ENCODE peak calls at places on chromosomes 12 and 14, in five cellular contexts. B is endodermal cell, Q is MCF 10A, U is cardiac muscle cell, M is AG09319. Y is an unnamed sample.

GRCh38 chr12:78951746-78952532 is 87.4 kb downstream of the SYT1 start:
- DNase-seq in B (no peak), Q (peak; percentile 1), U (no peak), M (no peak), Y (no peak)

GRCh38 chr12:127822743-127823433 is 444.1 kb upstream of the TMEM132C start:
- DNase-seq in B (no peak), Q (no peak), U (no peak), M (no peak), Y (no peak)

GRCh38 chr12:82608706-82609105 is 78.0 kb upstream of the TMTC2 start:
- DNase-seq in B (no peak), Q (peak; percentile 14), U (peak; percentile 40), M (no peak), Y (no peak)

GRCh38 chr12:125229878-125230530 is 164.8 kb downstream of the AACS start:
- DNase-seq in B (no peak), Q (no peak), U (no peak), M (no peak), Y (no peak)

GRCh38 chr14:31962920-31963319 is 114.2 kb upstream of the ARHGAP5 start:
- DNase-seq in B (no peak), Q (no peak), U (no peak), M (no peak), Y (no peak)

GRCh38 chr12:11500222-11500860 is 105.0 kb upstream of the PRB2 start:
- DNase-seq in B (peak; percentile 99), Q (peak; percentile 48), U (peak; percentile 85), M (no peak), Y (peak; percentile 69)

GRCh38 chr12:120078868-120079267 is 37.7 kb downstream of the RAB35 start:
- DNase-seq in B (peak; percentile 43), Q (no peak), U (no peak), M (no peak), Y (no peak)

GRCh38 chr12:123471374-123472068 is 13.6 kb downstream of the SNRNP35 start:
- DNase-seq in B (no peak), Q (peak; percentile 65), U (peak; percentile 79), M (peak; percentile 49), Y (no peak)

GRCh38 chr14:31388687-31389413 is 31.5 kb downstream of the HEATR5A start:
- DNase-seq in B (no peak), Q (no peak), U (peak; percentile 90), M (no peak), Y (peak; percentile 25)

GRCh38 chr12:54009171-54010052 is 627 bp downstream of the HOXC8 start:
- DNase-seq in B (peak; percentile 77), Q (peak; percentile 47), U (no peak), M (no peak), Y (no peak)

GRCh38 chr14:80364274-80364673 is 153.0 kb upstream of the DIO2 start:
- DNase-seq in B (no peak), Q (peak; percentile 34), U (peak; percentile 55), M (no peak), Y (no peak)

GRCh38 chr12:52846356-52846970 is 2.3 kb downstream of the KRT78 start:
- DNase-seq in B (no peak), Q (no peak), U (no peak), M (no peak), Y (no peak)

GRCh38 chr12:89451876-89452275 is 72.7 kb downstream of the GALNT4 start:
- DNase-seq in B (peak; percentile 94), Q (peak; percentile 21), U (peak; percentile 90), M (no peak), Y (no peak)

GRCh38 chr12:69540606-69541386 is 44.5 kb upstream of the CCT2 start:
- DNase-seq in B (no peak), Q (no peak), U (peak; percentile 44), M (peak; percentile 31), Y (no peak)

DNA sequence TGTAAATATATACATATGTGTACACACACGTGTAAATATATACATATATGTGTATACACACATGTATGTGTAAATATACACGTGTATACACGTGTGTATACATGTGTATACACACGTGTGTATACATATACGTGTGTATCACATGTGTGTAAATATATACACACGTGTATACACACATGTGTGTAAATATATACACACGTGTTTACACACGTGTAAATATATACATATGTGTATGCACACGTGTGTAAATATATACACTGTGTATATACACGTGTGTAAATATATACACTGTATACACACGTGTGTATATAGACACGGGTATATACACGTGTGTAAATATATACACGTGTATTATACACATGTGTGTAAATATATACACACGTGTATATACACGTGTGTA is 71.7 kb downstream of the RPAP3 start:
- DNase-seq in B (no peak), Q (no peak), U (no peak), M (no peak), Y (no peak)
- TF ChIP-seq CTCF in B (no peak), Q (no peak), U (no peak), M (no peak), Y (no peak)

GRCh38 chr12:6644257-6644596 is 3.0 kb downstream of the ACRBP start:
- DNase-seq in B (peak; percentile 42), Q (no peak), U (no peak), M (no peak), Y (peak; percentile 60)

GRCh38 chr12:6646276-6647082 is 753 bp downstream of the ACRBP start:
- DNase-seq in B (peak; percentile 35), Q (no peak), U (no peak), M (no peak), Y (no peak)

GRCh38 chr12:6647083-6647604 is at the start of gene ACRBP:
- DNase-seq in B (peak; percentile 94), Q (no peak), U (peak; percentile 74), M (peak; percentile 16), Y (peak; percentile 81)

GRCh38 chr12:6643569-6644256 is 3.5 kb downstream of the ACRBP start:
- DNase-seq in B (no peak), Q (no peak), U (no peak), M (no peak), Y (no peak)

GRCh38 chr12:6644903-6645302 is 2.3 kb downstream of the ACRBP start:
- DNase-seq in B (peak; percentile 85), Q (no peak), U (peak; percentile 25), M (no peak), Y (no peak)
- TF ChIP-seq CTCF in B (peak; percentile 69), Q (no peak), U (peak; percentile 29), M (peak; percentile 14), Y (peak; percentile 30)

GRCh38 chr14:75283162-75283883 is 4.7 kb downstream of the FOS start:
- DNase-seq in B (no peak), Q (no peak), U (peak; percentile 77), M (no peak), Y (no peak)
- TF ChIP-seq CTCF in B (peak; percentile 38), Q (peak; percentile 22), U (peak; percentile 20), M (peak; percentile 40), Y (no peak)

GRCh38 chr12:2049604-2050540 is 2.9 kb upstream of the CACNA1C start:
- DNase-seq in B (no peak), Q (peak; percentile 6), U (peak; percentile 74), M (no peak), Y (no peak)

GRCh38 chr12:2052861-2053674 is at the start of gene CACNA1C:
- DNase-seq in B (peak; percentile 91), Q (peak; percentile 9), U (peak; percentile 75), M (peak; percentile 34), Y (peak; percentile 61)

GRCh38 chr12:2054091-2055018 is 1.6 kb downstream of the CACNA1C start:
- DNase-seq in B (peak; percentile 75), Q (no peak), U (peak; percentile 23), M (no peak), Y (no peak)

GRCh38 chr12:2053675-2054070 is 886 bp downstream of the CACNA1C start:
- DNase-seq in B (peak; percentile 70), Q (no peak), U (peak; percentile 45), M (no peak), Y (no peak)

DNA sequence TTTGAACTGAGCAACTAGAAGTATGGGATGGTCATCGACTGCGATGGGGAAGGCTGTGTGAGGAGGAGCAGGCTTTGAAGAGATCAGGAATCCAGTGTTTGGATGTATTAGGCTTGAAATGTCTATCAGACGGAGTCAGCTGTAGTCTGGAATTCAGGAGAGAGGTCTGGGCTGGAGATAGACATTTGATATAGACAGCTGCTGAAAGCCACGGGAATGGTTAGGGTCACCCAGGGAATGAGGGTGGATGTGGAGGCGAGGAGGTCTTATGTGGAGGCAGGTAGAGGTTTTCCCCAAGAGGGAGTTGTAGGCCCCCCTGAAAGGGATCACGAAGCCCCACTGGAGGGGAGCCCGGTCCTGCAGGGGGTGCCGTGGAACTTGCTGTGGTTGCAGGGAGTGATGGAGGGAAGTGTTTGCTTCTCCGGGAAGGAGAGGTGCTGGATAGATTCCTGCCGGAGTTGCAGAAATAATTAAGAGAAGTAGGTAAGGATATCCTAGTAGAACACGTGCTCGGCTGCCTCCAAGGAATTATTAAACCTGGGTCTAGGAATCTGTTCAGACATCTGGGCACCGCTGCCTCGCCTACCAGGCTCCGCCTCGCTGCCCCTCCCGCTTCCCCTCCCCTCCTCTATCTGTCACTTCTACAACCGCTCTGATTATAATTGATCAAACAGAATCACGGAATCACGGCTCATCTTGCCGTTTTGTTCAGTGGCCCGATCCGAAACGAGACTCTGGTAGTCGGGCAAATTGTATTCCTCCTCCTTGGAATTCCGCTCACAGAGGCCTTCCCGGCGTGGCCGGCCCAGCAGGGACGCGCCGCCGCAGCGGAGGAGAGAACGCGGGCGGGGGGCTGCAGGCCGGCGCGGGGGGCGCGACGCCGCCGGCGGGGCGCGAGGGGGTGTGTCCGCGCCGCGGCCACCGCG is 824 bp upstream of the CACNA1C start:
- DNase-seq in B (peak; percentile 79), Q (no peak), U (peak; percentile 13), M (no peak), Y (no peak)
- TF ChIP-seq CTCF in B (no peak), Q (no peak), U (peak; percentile 13), M (peak; percentile 35), Y (no peak)

GRCh38 chr12:75786071-75786470 is 245.5 kb downstream of the PHLDA1 start:
- DNase-seq in B (no peak), Q (no peak), U (no peak), M (no peak), Y (no peak)
- TF ChIP-seq CTCF in B (no peak), Q (no peak), U (no peak), M (no peak), Y (no peak)

DNA sequence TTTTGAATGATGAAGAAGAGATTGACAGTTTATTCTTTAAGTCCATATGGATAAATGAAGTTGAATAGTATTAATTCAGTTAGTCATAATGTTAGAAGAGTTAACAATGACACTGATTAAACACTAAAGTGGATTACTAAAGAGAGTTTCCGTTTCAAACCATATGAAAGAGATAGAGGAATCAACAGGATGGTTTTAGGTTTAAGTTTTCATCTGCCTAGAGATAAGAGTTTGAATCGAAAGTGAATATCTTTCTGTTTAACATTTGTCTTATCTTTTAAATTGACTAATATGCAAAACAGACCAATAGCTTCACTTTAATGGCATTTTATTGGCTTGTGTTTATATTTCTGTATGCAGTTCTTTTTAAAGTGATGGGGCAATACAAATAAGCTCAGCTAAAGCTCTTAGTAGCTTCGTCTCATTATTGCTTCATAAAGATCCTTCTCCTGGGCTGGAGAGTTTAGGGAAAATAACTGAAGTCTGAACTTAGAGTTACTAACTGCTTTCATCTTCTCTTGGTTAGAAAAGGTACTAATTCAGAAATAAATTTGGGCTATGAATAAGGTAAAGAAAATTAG is 66.0 kb downstream of the MIPOL1 start:
- DNase-seq in B (no peak), Q (no peak), U (peak; percentile 30), M (no peak), Y (no peak)
- TF ChIP-seq CTCF in B (no peak), Q (no peak), U (no peak), M (no peak), Y (no peak)

DNA sequence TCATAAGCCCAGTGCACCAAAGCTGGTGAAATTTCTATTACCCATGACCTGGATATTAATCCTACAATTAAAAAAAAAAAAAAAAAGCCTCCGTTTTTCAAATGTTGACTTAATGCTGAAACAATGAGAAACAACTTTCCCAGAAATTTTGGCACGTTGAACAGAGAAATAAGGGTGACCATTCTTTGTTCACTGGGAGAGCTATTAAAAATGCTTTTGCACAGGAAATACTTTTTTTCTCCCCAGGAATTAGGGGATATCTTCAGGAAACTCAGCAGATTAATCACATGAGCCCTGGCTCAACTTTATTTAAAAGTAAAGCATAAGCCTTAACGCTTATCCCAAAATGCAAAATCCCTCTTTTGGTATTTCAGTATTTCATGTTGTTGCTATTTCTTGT is 54.8 kb upstream of the FLRT2 start:
- DNase-seq in B (no peak), Q (no peak), U (peak; percentile 82), M (no peak), Y (no peak)
- TF ChIP-seq CTCF in B (no peak), Q (no peak), U (no peak), M (no peak), Y (no peak)

Y was measured in GM13976.